ENCODE peak calls at places on chromosomes 3 and 15, in six cellular contexts. Z, B, W, R, J and D are unnamed samples.

GRCh38 chr3:120072867-120073525 is 21.3 kb downstream of the GSK3B start:
- DNase-seq in Z (no peak), B (no peak), W (no peak), R (no peak), J (no peak), D (no peak)

GRCh38 chr3:23861689-23862088 is 55.1 kb downstream of the NKIRAS1 start:
- DNase-seq in Z (no peak), B (no peak), W (no peak), R (no peak), J (no peak), D (no peak)

GRCh38 chr3:25427155-25428002 is 684 bp upstream of the RARB start:
- DNase-seq in Z (no peak), B (no peak), W (no peak), R (no peak), J (no peak), D (no peak)

GRCh38 chr3:38989932-38990510 is 61.7 kb downstream of the SCN11A start:
- DNase-seq in Z (no peak), B (no peak), W (no peak), R (no peak), J (no peak), D (no peak)

GRCh38 chr3:85589145-85589544 is 630.4 kb downstream of the CADM2 start:
- DNase-seq in Z (peak), B (no peak), W (no peak), R (no peak), J (no peak), D (no peak)

GRCh38 chr3:105385868-105386508 is 19.3 kb downstream of the ALCAM start:
- DNase-seq in Z (no peak), B (no peak), W (no peak), R (no peak), J (no peak), D (no peak)

GRCh38 chr3:176916777-176917176 is 280.5 kb downstream of the TBL1XR1 start:
- DNase-seq in Z (no peak), B (no peak), W (peak), R (peak), J (no peak), D (no peak)

GRCh38 chr3:63492464-63492863 is 160.0 kb upstream of the SNTN start:
- DNase-seq in Z (no peak), B (no peak), W (no peak), R (no peak), J (no peak), D (no peak)

GRCh38 chr15:31392761-31393401 is 66.2 kb downstream of the KLF13 start:
- DNase-seq in Z (no peak), B (no peak), W (no peak), R (no peak), J (no peak), D (peak)

GRCh38 chr3:149438981-149439380 is 35.5 kb upstream of the TM4SF4 start:
- DNase-seq in Z (no peak), B (no peak), W (no peak), R (no peak), J (no peak), D (no peak)

GRCh38 chr3:123870033-123870432 is 14.1 kb downstream of the MYLK start:
- DNase-seq in Z (peak), B (no peak), W (no peak), R (peak), J (no peak), D (no peak)

GRCh38 chr3:194690501-194691372 is 5.1 kb downstream of the FAM43A start:
- DNase-seq in Z (no peak), B (peak), W (no peak), R (no peak), J (no peak), D (no peak)

GRCh38 chr3:114624047-114624445 is 330.2 kb downstream of the TIGIT start:
- DNase-seq in Z (no peak), B (peak), W (no peak), R (no peak), J (no peak), D (no peak)

GRCh38 chr3:53194218-53195065 is 33.4 kb downstream of the PRKCD start:
- DNase-seq in Z (peak), B (no peak), W (no peak), R (no peak), J (peak), D (no peak)

GRCh38 chr15:58864602-58865419 is 68.7 kb downstream of the SLTM start:
- DNase-seq in Z (no peak), B (peak), W (peak), R (no peak), J (peak), D (peak)

GRCh38 chr3:101081446-101081845 is 88.2 kb upstream of the ABI3BP start:
- DNase-seq in Z (no peak), B (no peak), W (no peak), R (no peak), J (no peak), D (no peak)

GRCh38 chr3:161671141-161671540 is 174.5 kb downstream of the OTOL1 start:
- DNase-seq in Z (no peak), B (no peak), W (no peak), R (no peak), J (no peak), D (no peak)

GRCh38 chr3:5729852-5730251 is 542.3 kb downstream of the EDEM1 start:
- DNase-seq in Z (no peak), B (no peak), W (no peak), R (no peak), J (no peak), D (no peak)

GRCh38 chr3:37321260-37321852 is 147.0 kb upstream of the LRRFIP2 start:
- DNase-seq in Z (no peak), B (no peak), W (no peak), R (no peak), J (no peak), D (no peak)

GRCh38 chr3:170695486-170696069 is 109.7 kb upstream of the SLC7A14 start:
- DNase-seq in Z (no peak), B (no peak), W (no peak), R (no peak), J (no peak), D (no peak)

GRCh38 chr3:183518446-183519185 is 36.9 kb downstream of the KLHL6 start:
- DNase-seq in Z (no peak), B (no peak), W (no peak), R (no peak), J (no peak), D (no peak)

GRCh38 chr3:134143828-134144390 is 106.8 kb downstream of the RYK start:
- DNase-seq in Z (no peak), B (no peak), W (no peak), R (no peak), J (no peak), D (no peak)

GRCh38 chr3:161100994-161101393 is 4.2 kb downstream of the B3GALNT1 start:
- DNase-seq in Z (no peak), B (no peak), W (peak), R (peak), J (no peak), D (no peak)

GRCh38 chr15:34964277-34964676 is 5.3 kb downstream of the AQR start:
- DNase-seq in Z (no peak), B (no peak), W (no peak), R (no peak), J (no peak), D (no peak)

GRCh38 chr3:32842531-32842931 is 24.7 kb downstream of the TRIM71 start:
- DNase-seq in Z (no peak), B (no peak), W (peak), R (no peak), J (no peak), D (no peak)

GRCh38 chr3:54120657-54121403 is 1.5 kb upstream of the CACNA2D3 start:
- DNase-seq in Z (peak), B (no peak), W (peak), R (no peak), J (peak), D (no peak)

DNA sequence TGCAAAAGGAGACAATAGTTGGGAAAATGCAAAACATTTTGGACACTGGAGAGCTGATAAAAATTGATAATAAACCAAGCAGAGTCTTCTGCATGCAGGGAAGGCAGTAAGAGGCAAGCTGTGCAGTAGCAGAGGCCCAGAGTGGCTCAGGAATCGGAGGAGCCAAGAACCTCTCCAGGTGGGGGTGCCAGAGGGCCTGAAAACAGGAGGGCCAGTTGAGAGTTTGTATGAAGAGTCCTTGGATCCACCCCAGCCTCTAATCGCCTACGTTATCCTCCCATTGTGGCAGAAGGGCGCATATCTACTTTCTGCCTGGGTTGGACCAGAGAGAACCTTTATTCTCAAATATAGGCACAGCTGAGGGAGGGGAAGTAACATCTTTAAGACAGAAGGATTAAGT is 48.9 kb upstream of the RBP1 start:
- DNase-seq in Z (no peak), B (no peak), W (peak), R (no peak), J (peak), D (no peak)
- TF ChIP-seq CTCF in Z (peak), B (no peak), W (no peak), R (no peak), J (no peak), D (no peak)

GRCh38 chr3:84444726-84445521 is 513.9 kb upstream of the CADM2 start:
- DNase-seq in Z (no peak), B (no peak), W (no peak), R (no peak), J (no peak), D (no peak)
- TF ChIP-seq CTCF in Z (no peak), B (no peak), W (no peak), R (no peak), J (no peak), D (no peak)

GRCh38 chr15:57111002-57111401 is 192.6 kb downstream of the TCF12 start:
- DNase-seq in Z (no peak), B (no peak), W (no peak), R (no peak), J (no peak), D (no peak)
- TF ChIP-seq CTCF in Z (no peak), B (no peak), W (no peak), R (no peak), J (peak), D (no peak)

GRCh38 chr15:33612721-33613304 is 302.0 kb downstream of the RYR3 start:
- DNase-seq in Z (no peak), B (no peak), W (no peak), R (no peak), J (no peak), D (no peak)

GRCh38 chr15:33608714-33609113 is 297.9 kb downstream of the RYR3 start:
- DNase-seq in Z (no peak), B (no peak), W (no peak), R (no peak), J (no peak), D (no peak)
- TF ChIP-seq CTCF in Z (peak), B (no peak), W (no peak), R (no peak), J (peak), D (no peak)

DNA sequence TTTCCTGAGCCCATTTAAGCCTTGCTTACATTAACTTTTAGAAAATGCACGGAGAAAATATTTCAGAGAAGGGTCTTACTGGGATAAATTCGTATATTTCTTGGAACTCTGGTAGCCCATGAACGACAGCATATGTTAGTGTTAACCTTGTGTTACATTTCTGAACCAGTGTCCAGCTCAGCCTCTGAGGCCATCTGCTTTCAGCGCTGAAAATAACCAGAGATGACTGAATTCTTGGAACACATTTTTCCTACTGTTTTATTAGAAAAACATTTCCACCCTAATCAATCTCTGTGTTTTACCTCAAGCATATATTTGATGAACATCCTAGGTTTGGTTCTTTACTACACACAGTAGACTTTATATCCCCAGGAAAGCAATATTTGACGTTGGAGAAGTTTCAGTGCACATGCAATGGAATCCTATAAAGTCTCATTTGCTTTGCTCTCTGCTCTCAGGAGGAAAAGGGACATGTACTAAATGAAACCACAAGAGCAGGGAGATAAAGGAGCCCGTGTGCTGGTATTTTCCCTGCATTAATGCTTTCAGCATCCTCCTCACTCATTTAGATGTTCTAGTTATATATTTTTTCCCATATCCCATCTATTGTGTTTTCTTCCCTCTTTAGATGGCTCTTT is 151.8 kb upstream of the KCNMB2 start:
- DNase-seq in Z (no peak), B (no peak), W (no peak), R (no peak), J (no peak), D (no peak)
- TF ChIP-seq CTCF in Z (no peak), B (no peak), W (no peak), R (no peak), J (no peak), D (no peak)

DNA sequence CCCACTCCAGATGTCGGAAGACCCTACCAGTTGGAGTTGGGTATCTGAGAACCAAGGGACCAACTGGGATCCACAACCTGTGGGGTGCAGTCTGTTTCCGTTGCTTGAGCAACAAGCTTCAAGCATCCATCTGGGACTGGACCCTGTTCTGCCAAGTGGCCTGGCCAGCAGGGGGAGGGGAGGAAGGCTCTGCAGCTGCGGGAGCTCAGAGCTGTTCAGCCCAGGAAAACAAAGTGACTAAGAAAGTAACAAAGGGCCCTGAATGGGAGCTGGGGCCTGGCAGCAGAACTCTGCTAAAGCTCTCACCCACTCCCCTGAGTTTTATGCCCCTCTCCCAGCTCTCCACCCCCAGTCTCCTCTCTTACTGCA is 2.7 kb downstream of the TYRO3 start:
- DNase-seq in Z (no peak), B (no peak), W (no peak), R (no peak), J (peak), D (no peak)
- TF ChIP-seq CTCF in Z (no peak), B (no peak), W (no peak), R (no peak), J (peak), D (no peak)

DNA sequence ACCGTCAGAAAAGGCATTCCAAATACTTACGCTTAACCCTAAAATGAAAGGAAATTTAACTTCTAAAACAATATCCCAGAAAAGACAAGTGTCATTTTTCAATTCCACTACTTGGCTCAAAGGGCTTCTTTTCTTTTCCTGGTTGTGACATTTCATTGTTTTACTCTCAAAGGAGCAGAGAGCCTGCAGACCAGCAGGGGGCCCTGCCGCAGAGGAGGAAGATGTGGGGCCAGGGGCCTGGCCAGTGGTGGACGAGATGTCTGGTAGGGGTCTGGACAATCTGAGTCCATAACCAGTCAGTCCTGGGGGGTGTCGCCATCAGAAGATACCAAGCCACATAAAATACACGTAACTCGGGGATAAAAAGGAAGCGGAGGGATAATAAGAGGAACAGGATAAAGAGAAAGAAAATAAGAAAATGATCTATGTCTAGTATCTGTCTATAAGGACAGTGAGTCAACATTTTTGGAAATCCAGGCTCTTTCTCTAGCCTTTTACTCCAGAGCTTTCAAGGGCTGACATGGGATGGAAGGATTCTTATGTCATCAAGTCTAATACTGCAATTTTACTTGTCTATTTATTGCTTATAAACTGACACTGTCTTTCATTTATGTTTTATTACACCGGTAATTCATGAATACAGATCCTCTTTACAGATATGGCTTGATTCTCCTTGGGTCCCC is 54.2 kb upstream of the ARHGEF3 start:
- DNase-seq in Z (no peak), B (no peak), W (peak), R (no peak), J (peak), D (peak)
- TF ChIP-seq CTCF in Z (peak), B (no peak), W (peak), R (no peak), J (peak), D (no peak)